ENCODE peak calls at places on chromosomes 7 and 10, in six cellular contexts. H is K562, L is GM12878, S is GM12892, D is H1, B is HepG2. A is an unnamed sample.

GRCh38 chr10:34905200-34905927 is 90.3 kb upstream of the PARD3 start:
- DNase-seq in H (no peak), L (no peak), S (no peak), D (no peak), B (no peak), A (no peak)

GRCh38 chr7:94509264-94509878 is at the start of gene CASD1:
- DNase-seq in H (no peak), L (no peak), S (no peak), D (peak), B (peak), A (peak)

GRCh38 chr7:32958046-32959025 is 1.1 kb downstream of the FKBP9 start:
- DNase-seq in H (no peak), L (no peak), S (no peak), D (no peak), B (peak), A (no peak)

GRCh38 chr7:92404170-92404614 is 43.1 kb upstream of the GATAD1 start:
- DNase-seq in H (no peak), L (no peak), S (no peak), D (no peak), B (no peak), A (no peak)

GRCh38 chr10:79059859-79060379 is 8.8 kb upstream of the ZMIZ1 start:
- DNase-seq in H (no peak), L (no peak), S (no peak), D (no peak), B (peak), A (no peak)

GRCh38 chr10:131947631-131948347 is 33.9 kb downstream of the BNIP3 start:
- DNase-seq in H (no peak), L (no peak), S (no peak), D (no peak), B (no peak), A (no peak)

GRCh38 chr7:83697814-83698530 is 49.0 kb upstream of the SEMA3E start:
- DNase-seq in H (no peak), L (no peak), S (no peak), D (no peak), B (no peak), A (no peak)

GRCh38 chr7:80842479-80842797 is 76.4 kb downstream of the SEMA3C start:
- DNase-seq in H (no peak), L (no peak), S (no peak), D (no peak), B (no peak), A (no peak)

GRCh38 chr7:38632411-38632810 is 1.2 kb upstream of the AMPH start:
- DNase-seq in H (no peak), L (no peak), S (no peak), D (no peak), B (no peak), A (no peak)

GRCh38 chr7:129949292-129950133 is 3.2 kb downstream of the UBE2H start:
- DNase-seq in H (no peak), L (peak), S (no peak), D (no peak), B (peak), A (no peak)

GRCh38 chr10:60162631-60163030 is 227.0 kb downstream of the ANK3 start:
- DNase-seq in H (no peak), L (no peak), S (no peak), D (no peak), B (no peak), A (no peak)

GRCh38 chr10:72665925-72666324 is 26.0 kb upstream of the MCU start:
- DNase-seq in H (no peak), L (no peak), S (no peak), D (no peak), B (no peak), A (no peak)

GRCh38 chr7:121169469-121169868 is 159.3 kb upstream of the WNT16 start:
- DNase-seq in H (no peak), L (no peak), S (no peak), D (no peak), B (no peak), A (no peak)

GRCh38 chr7:36366005-36366583 is 23.6 kb upstream of the ANLN start:
- DNase-seq in H (no peak), L (no peak), S (no peak), D (no peak), B (no peak), A (no peak)

GRCh38 chr10:132982301-132982989 is 40.1 kb upstream of the CFAP46 start:
- DNase-seq in H (no peak), L (no peak), S (no peak), D (no peak), B (no peak), A (no peak)

GRCh38 chr10:52256832-52257691 is 57.0 kb upstream of the DKK1 start:
- DNase-seq in H (no peak), L (peak), S (no peak), D (no peak), B (no peak), A (peak)

GRCh38 chr7:147298611-147299043 is 1182.0 kb downstream of the CNTNAP2 start:
- DNase-seq in H (no peak), L (no peak), S (no peak), D (no peak), B (no peak), A (no peak)

GRCh38 chr7:115676080-115676479 is 354.5 kb downstream of the TFEC start:
- DNase-seq in H (no peak), L (no peak), S (no peak), D (no peak), B (no peak), A (no peak)

GRCh38 chr7:77368974-77369373 is 47.2 kb downstream of the GSAP start:
- DNase-seq in H (no peak), L (no peak), S (no peak), D (no peak), B (no peak), A (no peak)

GRCh38 chr7:140285938-140286337 is 109.2 kb upstream of the KDM7A start:
- DNase-seq in H (no peak), L (no peak), S (no peak), D (no peak), B (no peak), A (no peak)

GRCh38 chr10:119416855-119417254 is 125.7 kb downstream of the RGS10 start:
- DNase-seq in H (peak), L (peak), S (peak), D (peak), B (peak), A (peak)

GRCh38 chr7:149524399-149524798 is 26.8 kb upstream of the ZNF746 start:
- DNase-seq in H (no peak), L (no peak), S (no peak), D (no peak), B (no peak), A (no peak)

GRCh38 chr7:64174941-64175340 is 32.1 kb upstream of the ZNF735 start:
- DNase-seq in H (no peak), L (no peak), S (no peak), D (no peak), B (no peak), A (no peak)

GRCh38 chr7:142153400-142153799 is 41.9 kb downstream of the MGAM2 start:
- DNase-seq in H (no peak), L (no peak), S (no peak), D (no peak), B (peak), A (no peak)

GRCh38 chr7:98526059-98526458 is 91.0 kb upstream of the NPTX2 start:
- DNase-seq in H (no peak), L (no peak), S (no peak), D (no peak), B (no peak), A (no peak)

GRCh38 chr10:124523301-124523871 is 61.8 kb downstream of the LHPP start:
- DNase-seq in H (no peak), L (no peak), S (no peak), D (no peak), B (no peak), A (no peak)

GRCh38 chr7:1818581-1819200 is 148.6 kb downstream of the ELFN1 start:
- DNase-seq in H (no peak), L (no peak), S (no peak), D (no peak), B (no peak), A (no peak)

GRCh38 chr7:24728503-24729364 is 28.5 kb downstream of the GSDME start:
- DNase-seq in H (no peak), L (no peak), S (no peak), D (no peak), B (no peak), A (no peak)

GRCh38 chr7:5831196-5831595 is 49.4 kb upstream of the OCM start:
- DNase-seq in H (peak), L (no peak), S (no peak), D (no peak), B (no peak), A (no peak)

GRCh38 chr10:20839910-20840309 is 57.2 kb downstream of the NEBL start:
- DNase-seq in H (no peak), L (no peak), S (no peak), D (no peak), B (no peak), A (no peak)

GRCh38 chr10:20841419-20841818 is 55.7 kb downstream of the NEBL start:
- DNase-seq in H (no peak), L (no peak), S (no peak), D (no peak), B (no peak), A (no peak)

GRCh38 chr10:20836401-20836800 is 60.7 kb downstream of the NEBL start:
- DNase-seq in H (no peak), L (no peak), S (no peak), D (no peak), B (no peak), A (no peak)

GRCh38 chr10:20834825-20835224 is 62.3 kb downstream of the NEBL start:
- DNase-seq in H (no peak), L (no peak), S (no peak), D (no peak), B (no peak), A (no peak)

GRCh38 chr10:20839141-20839540 is 58.0 kb downstream of the NEBL start:
- DNase-seq in H (no peak), L (no peak), S (no peak), D (no peak), B (no peak), A (no peak)
- TF ChIP-seq TAF1 in H (no peak), L (no peak), S (no peak), D (no peak), B (no peak), A (no peak)

DNA sequence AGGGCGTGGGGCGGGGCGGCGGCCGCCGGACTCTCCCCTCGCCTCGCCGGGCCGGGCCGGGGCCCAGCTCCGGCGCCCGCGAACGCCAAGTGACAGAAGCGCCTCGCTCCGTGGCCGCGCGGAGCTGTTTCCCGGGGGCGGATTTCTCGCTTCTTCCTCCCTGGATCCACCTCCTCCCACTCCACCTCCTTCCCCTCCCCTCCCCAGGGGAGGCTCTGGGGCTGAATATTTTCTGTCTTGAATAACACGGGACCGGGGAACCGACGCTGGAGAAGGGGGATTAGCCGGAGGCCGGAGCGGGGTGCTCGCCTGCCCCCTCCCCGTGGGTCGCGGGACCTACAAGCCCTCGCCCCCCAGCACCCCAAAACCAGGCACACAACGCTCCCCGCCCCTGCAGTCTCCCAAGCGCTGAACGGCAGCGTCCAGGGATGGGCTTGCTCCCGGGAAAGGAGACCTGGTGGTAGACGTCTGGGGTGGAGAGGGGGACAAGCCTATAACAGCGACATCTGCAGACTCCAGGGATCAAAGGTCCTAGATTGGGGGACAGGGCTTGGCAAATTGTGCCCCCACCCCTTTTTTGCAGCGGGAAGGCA is at the start of gene ARHGAP21:
- DNase-seq in H (peak), L (no peak), S (peak), D (no peak), B (no peak), A (peak)
- TF ChIP-seq POLR2A in H (no peak), L (peak), S (no peak), D (no peak), B (no peak), A (no peak)

GRCh38 chr10:32091046-32091445 is 34.8 kb upstream of the KIF5B start:
- DNase-seq in H (no peak), L (no peak), S (no peak), D (no peak), B (no peak), A (no peak)
- TF ChIP-seq TAF1 in H (no peak), L (no peak), S (no peak), D (no peak), B (no peak), A (no peak)

DNA sequence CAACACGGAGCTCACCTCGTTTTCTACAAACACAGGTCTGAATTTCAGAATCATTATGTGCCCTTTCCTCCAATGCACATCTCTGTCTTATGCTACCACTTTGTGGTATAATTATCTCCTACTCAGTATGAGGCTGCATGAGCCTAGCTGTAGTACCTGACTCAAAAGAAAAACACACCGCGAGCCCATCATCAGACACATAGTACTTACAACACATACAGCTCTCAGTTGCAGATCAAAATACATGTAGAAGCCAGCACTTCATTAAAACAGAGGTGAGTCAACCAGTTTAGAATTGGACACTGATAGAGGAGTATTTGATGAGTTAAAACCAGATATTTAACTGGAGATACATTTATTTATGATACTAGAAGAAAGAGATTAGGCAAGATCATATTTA is 1.4 kb upstream of the RTKN2 start:
- DNase-seq in H (no peak), L (no peak), S (no peak), D (no peak), B (no peak), A (no peak)
- TF ChIP-seq POLR2A in H (no peak), L (no peak), S (no peak), D (no peak), B (no peak), A (no peak)

GRCh38 chr7:86963599-86964230 is 95.7 kb downstream of the ELAPOR2 start:
- DNase-seq in H (no peak), L (no peak), S (no peak), D (no peak), B (no peak), A (no peak)
- TF ChIP-seq TAF1 in H (no peak), L (no peak), S (no peak), D (no peak), B (no peak), A (no peak)

GRCh38 chr10:70403483-70404035 is 386 bp upstream of the EIF4EBP2 start:
- DNase-seq in H (no peak), L (no peak), S (no peak), D (no peak), B (no peak), A (no peak)

GRCh38 chr10:70404036-70404905 is at the start of gene EIF4EBP2:
- DNase-seq in H (peak), L (peak), S (peak), D (peak), B (peak), A (peak)

GRCh38 chr10:70410608-70411007 is 6.7 kb downstream of the EIF4EBP2 start:
- DNase-seq in H (no peak), L (no peak), S (no peak), D (no peak), B (no peak), A (no peak)

GRCh38 chr10:70409772-70410171 is 5.8 kb downstream of the EIF4EBP2 start:
- DNase-seq in H (no peak), L (no peak), S (no peak), D (no peak), B (no peak), A (no peak)

DNA sequence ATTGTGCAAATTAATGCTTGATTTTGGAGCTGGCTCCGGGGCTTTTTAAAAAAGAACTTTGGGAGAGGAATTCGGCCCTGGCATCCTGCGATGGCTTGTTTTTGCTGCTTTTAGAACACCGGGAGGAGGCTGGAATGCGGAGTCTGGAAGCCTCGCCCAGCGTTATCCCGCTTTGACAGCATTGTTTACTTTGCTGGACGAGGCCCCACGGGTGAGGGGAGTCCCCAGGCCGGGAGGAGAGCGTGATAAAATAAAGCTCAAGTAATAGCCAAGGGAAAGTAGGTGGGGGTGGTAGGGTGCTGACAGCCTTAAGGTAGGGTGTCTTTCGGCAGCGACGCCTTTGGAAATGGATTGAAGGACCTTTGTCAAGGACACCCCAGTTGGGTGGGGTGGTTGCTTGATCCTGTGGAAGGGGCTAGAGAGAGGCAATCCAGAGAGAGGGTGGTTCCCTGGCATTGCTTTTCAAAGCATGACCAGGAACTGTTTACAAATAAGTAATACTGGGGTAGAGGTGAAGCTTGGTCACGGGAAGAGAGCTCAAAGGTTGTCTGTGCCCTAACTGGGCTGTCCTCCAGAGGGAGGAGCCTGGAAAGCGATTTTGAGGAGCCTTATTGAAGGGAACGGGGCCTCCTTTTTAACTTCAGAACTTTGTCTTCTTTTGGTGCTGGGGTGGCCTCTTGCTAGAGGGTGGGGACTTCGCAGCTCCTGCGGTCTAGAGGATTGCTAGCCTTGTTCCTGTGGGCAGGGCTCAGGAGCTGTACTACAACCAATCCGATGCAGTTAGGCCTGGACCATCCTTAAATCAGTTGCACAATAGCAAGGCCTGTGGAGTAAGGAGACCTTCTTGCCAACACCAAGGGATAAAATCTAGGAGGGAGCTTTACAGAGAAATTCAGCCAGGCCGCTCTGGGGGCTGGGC is 1.2 kb downstream of the EIF4EBP2 start:
- DNase-seq in H (peak), L (no peak), S (no peak), D (no peak), B (peak), A (no peak)
- TF ChIP-seq POLR2A in H (no peak), L (peak), S (no peak), D (no peak), B (peak), A (no peak)

GRCh38 chr10:110898391-110898790 is 20.6 kb downstream of the BBIP1 start:
- DNase-seq in H (no peak), L (no peak), S (no peak), D (no peak), B (no peak), A (no peak)
- TF ChIP-seq TAF1 in H (no peak), L (no peak), S (no peak), D (no peak), B (no peak), A (no peak)

A was measured in GM12891.